ENCODE peak calls at places on chromosomes 5 and 9, in six cellular contexts. One of them, this sample, is unnamed.

GRCh38 chr9:5626727-5627634 is 1.9 kb upstream of the RIC1 start:
- DNase-seq in mesenchymal stem cell: peak
- DNase-seq in H1: no peak
- DNase-seq in mesendoderm: peak
- DNase-seq in IMR-90: peak
- DNase-seq in trophoblast cell: peak
- DNase-seq in this sample: no peak

GRCh38 chr5:57503433-57503832 is 20.8 kb upstream of the ACTBL2 start:
- DNase-seq in H1: no peak
- DNase-seq in trophoblast cell: no peak
- DNase-seq in mesendoderm: no peak
- DNase-seq in IMR-90: no peak
- DNase-seq in mesenchymal stem cell: peak
- DNase-seq in this sample: no peak

GRCh38 chr9:6584881-6585597 is 60.5 kb downstream of the GLDC start:
- DNase-seq in mesendoderm: peak
- DNase-seq in mesenchymal stem cell: peak
- DNase-seq in IMR-90: peak
- DNase-seq in trophoblast cell: peak
- DNase-seq in H1: no peak
- DNase-seq in this sample: no peak

GRCh38 chr9:118643118-118643517 is 726.1 kb downstream of the BRINP1 start:
- DNase-seq in mesenchymal stem cell: peak
- DNase-seq in IMR-90: no peak
- DNase-seq in mesendoderm: peak
- DNase-seq in H1: peak
- DNase-seq in trophoblast cell: peak
- DNase-seq in this sample: peak

GRCh38 chr5:91957671-91958070 is 574.6 kb upstream of the ARRDC3 start:
- DNase-seq in mesenchymal stem cell: peak
- DNase-seq in trophoblast cell: no peak
- DNase-seq in H1: no peak
- DNase-seq in IMR-90: peak
- DNase-seq in mesendoderm: peak
- DNase-seq in this sample: no peak

GRCh38 chr5:30607301-30607700 is 586.2 kb upstream of the CDH6 start:
- DNase-seq in trophoblast cell: no peak
- DNase-seq in IMR-90: no peak
- DNase-seq in H1: no peak
- DNase-seq in mesenchymal stem cell: no peak
- DNase-seq in mesendoderm: peak
- DNase-seq in this sample: no peak

GRCh38 chr5:132365213-132365612 is 4.3 kb upstream of the SLC22A5 start:
- DNase-seq in mesenchymal stem cell: peak
- DNase-seq in IMR-90: peak
- DNase-seq in H1: no peak
- DNase-seq in trophoblast cell: peak
- DNase-seq in mesendoderm: peak
- DNase-seq in this sample: no peak

GRCh38 chr9:114401344-114401743 is 13.6 kb upstream of the AKNA start:
- DNase-seq in mesendoderm: peak
- DNase-seq in trophoblast cell: no peak
- DNase-seq in H1: no peak
- DNase-seq in IMR-90: no peak
- DNase-seq in mesenchymal stem cell: no peak
- DNase-seq in this sample: no peak

GRCh38 chr5:68049053-68049713 is 166.4 kb upstream of the PIK3R1 start:
- DNase-seq in trophoblast cell: no peak
- DNase-seq in mesendoderm: no peak
- DNase-seq in mesenchymal stem cell: no peak
- DNase-seq in IMR-90: no peak
- DNase-seq in H1: no peak
- DNase-seq in this sample: no peak

GRCh38 chr9:6096821-6097220 is 81.4 kb upstream of the RANBP6 start:
- DNase-seq in trophoblast cell: no peak
- DNase-seq in H1: no peak
- DNase-seq in IMR-90: peak
- DNase-seq in mesendoderm: no peak
- DNase-seq in mesenchymal stem cell: peak
- DNase-seq in this sample: no peak

DNA sequence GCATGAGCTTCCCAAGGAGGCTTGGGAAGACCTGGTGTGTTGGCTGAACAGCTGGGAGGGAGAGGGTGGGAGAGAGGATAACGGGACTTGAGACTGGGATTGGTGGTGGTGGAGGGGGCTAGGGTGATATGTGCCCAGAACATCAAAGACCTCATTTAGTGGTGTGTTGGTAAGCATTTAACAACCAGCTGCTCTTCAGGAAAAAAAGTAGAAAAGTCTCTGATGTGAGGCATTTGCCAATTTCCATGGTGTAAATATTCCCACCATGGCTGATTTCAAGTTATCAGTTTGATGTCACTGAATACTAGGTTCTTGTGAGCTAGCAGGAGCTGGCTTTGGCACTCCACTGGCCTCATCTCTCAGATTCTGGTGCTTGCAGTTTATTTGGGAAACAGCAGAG is 170.8 kb downstream of the MACROH2A1 start:
- DNase-seq in H1: no peak
- DNase-seq in mesenchymal stem cell: no peak
- DNase-seq in IMR-90: no peak
- DNase-seq in mesendoderm: no peak
- DNase-seq in trophoblast cell: no peak
- DNase-seq in this sample: no peak
- H3K4ac ChIP-seq in H1: no peak
- H3K4ac ChIP-seq in mesenchymal stem cell: no peak
- H3K4ac ChIP-seq in IMR-90: no peak
- H3K4ac ChIP-seq in mesendoderm: no peak
- H3K4ac ChIP-seq in trophoblast cell: no peak
- H3K4ac ChIP-seq in this sample: no peak

DNA sequence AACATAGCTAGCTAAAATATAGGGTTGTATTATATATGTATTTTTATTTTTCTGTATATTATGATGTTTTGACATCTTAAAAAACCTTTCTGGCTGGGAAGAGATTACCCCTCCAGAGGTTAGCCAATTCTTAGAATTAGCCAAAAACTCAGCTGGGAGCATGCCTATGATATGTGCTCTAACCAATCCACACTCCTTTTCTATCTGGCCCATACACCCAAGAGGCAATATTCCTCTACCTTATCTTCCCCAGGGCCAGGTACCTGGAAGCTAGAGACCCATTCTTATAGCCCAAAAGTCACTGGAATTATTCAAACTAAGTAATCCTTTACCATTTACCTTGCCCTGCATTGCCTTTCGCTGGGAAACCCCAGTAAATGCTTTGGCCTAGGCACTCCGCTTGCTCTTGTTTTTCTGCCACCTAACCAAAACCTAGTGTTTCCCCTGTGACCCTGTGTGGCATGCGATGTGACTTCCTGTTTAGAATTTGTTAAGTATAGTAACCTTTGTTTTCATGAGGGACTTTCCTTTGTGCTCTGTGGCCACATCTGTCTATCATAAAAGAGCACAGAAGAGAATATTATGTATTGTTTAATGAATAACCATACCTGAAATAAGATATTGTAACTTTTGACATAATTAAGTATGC is 37.4 kb downstream of the CSNK1G3 start:
- DNase-seq in IMR-90: no peak
- DNase-seq in mesenchymal stem cell: no peak
- DNase-seq in H1: no peak
- DNase-seq in trophoblast cell: no peak
- DNase-seq in mesendoderm: no peak
- DNase-seq in this sample: no peak
- H3K4me3 ChIP-seq in IMR-90: no peak
- H3K4me3 ChIP-seq in mesenchymal stem cell: no peak
- H3K4me3 ChIP-seq in H1: no peak
- H3K4me3 ChIP-seq in trophoblast cell: no peak
- H3K4me3 ChIP-seq in mesendoderm: no peak
- H3K4me3 ChIP-seq in this sample: no peak

GRCh38 chr9:127077658-127077975 is 44.8 kb downstream of the ANGPTL2 start:
- DNase-seq in IMR-90: no peak
- DNase-seq in mesendoderm: peak
- DNase-seq in mesenchymal stem cell: no peak
- DNase-seq in trophoblast cell: no peak
- DNase-seq in H1: no peak
- DNase-seq in this sample: no peak

GRCh38 chr9:127076860-127077657 is 45.4 kb downstream of the ANGPTL2 start:
- DNase-seq in mesendoderm: peak
- DNase-seq in IMR-90: peak
- DNase-seq in H1: no peak
- DNase-seq in trophoblast cell: no peak
- DNase-seq in mesenchymal stem cell: peak
- DNase-seq in this sample: no peak

GRCh38 chr9:127078336-127078735 is 44.1 kb downstream of the ANGPTL2 start:
- DNase-seq in H1: no peak
- DNase-seq in IMR-90: no peak
- DNase-seq in mesendoderm: no peak
- DNase-seq in mesenchymal stem cell: no peak
- DNase-seq in trophoblast cell: peak
- DNase-seq in this sample: no peak

GRCh38 chr9:127074561-127075548 is 47.6 kb downstream of the ANGPTL2 start:
- DNase-seq in trophoblast cell: no peak
- DNase-seq in mesendoderm: no peak
- DNase-seq in H1: no peak
- DNase-seq in mesenchymal stem cell: no peak
- DNase-seq in IMR-90: no peak
- DNase-seq in this sample: peak

GRCh38 chr9:127075592-127076380 is 46.6 kb downstream of the ANGPTL2 start:
- DNase-seq in trophoblast cell: peak
- DNase-seq in H1: no peak
- DNase-seq in IMR-90: peak
- DNase-seq in mesenchymal stem cell: no peak
- DNase-seq in mesendoderm: peak
- DNase-seq in this sample: no peak
- H3K9ac ChIP-seq in trophoblast cell: no peak
- H3K9ac ChIP-seq in H1: no peak
- H3K9ac ChIP-seq in IMR-90: no peak
- H3K9ac ChIP-seq in mesenchymal stem cell: no peak
- H3K9ac ChIP-seq in mesendoderm: no peak
- H3K9ac ChIP-seq in this sample: no peak

DNA sequence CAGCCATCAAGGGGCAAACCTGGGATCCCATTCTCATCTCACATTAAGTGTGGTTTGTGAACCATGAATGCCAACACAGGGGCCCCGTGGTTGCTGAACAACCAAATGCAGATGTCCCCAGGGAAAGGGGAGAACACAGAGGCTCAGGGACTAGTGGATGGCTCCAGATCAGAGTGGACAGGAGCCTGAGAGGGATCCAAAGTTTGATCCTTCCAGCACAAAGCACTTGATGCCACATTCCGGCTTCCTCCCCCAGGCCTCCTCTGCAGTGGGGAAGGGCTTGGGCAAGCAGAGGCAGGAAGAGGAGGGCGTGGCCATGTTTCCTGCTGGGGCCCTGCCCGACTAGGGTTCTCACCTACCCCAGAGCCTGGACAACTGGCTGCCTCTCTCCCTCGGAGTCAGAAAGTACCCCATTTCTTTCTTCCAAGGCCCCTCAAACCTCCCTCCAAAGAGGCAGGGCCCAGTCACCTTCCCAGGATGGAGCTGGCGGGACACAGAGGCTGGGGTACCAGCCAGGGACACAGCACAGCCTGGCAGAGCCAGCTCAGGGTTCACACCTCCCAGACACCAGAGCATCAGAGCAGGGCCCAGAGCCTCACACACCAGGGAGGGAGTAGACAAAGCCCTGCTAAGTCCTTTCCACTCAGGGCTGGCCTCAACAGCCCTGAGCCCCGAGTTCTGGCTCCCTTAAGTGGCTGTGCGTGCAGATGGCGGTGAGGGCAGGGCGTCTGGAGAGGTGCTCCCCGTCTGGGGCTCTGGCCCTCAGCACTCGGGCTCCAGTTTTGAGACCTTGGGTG is 4.3 kb upstream of the RNF44 start:
- DNase-seq in IMR-90: no peak
- DNase-seq in mesenchymal stem cell: peak
- DNase-seq in H1: no peak
- DNase-seq in mesendoderm: peak
- DNase-seq in trophoblast cell: no peak
- DNase-seq in this sample: no peak
- H3K4ac ChIP-seq in IMR-90: peak
- H3K4ac ChIP-seq in mesenchymal stem cell: peak
- H3K4ac ChIP-seq in H1: peak
- H3K4ac ChIP-seq in mesendoderm: peak
- H3K4ac ChIP-seq in trophoblast cell: no peak
- H3K4ac ChIP-seq in this sample: peak

This sample was measured in neuronal stem cell.